ENCODE peak calls at places on chromosomes 3 and 15, in seven cellular contexts. One of them, this sample, is unnamed.

GRCh38 chr3:101311676-101312075 is 8.7 kb downstream of the IMPG2 start:
- DNase-seq in kidney glomerular epithelial cell: no peak
- DNase-seq in GM04503: no peak
- DNase-seq in tibial artery: no peak
- DNase-seq in lung: no peak
- DNase-seq in T-helper 9 cell: no peak
- DNase-seq in naive B cell: no peak
- DNase-seq in this sample: no peak

GRCh38 chr3:187954486-187955075 is 199.4 kb upstream of the LPP start:
- DNase-seq in kidney glomerular epithelial cell: peak
- DNase-seq in GM04503: no peak
- DNase-seq in naive B cell: no peak
- DNase-seq in T-helper 9 cell: no peak
- DNase-seq in tibial artery: no peak
- DNase-seq in lung: no peak
- DNase-seq in this sample: peak

GRCh38 chr3:94225176-94225742 is 162.4 kb downstream of the NSUN3 start:
- DNase-seq in lung: no peak
- DNase-seq in naive B cell: no peak
- DNase-seq in kidney glomerular epithelial cell: no peak
- DNase-seq in tibial artery: no peak
- DNase-seq in T-helper 9 cell: no peak
- DNase-seq in GM04503: no peak
- DNase-seq in this sample: no peak

GRCh38 chr3:49415931-49416601 is 3.8 kb downstream of the TCTA start:
- DNase-seq in lung: no peak
- DNase-seq in tibial artery: no peak
- DNase-seq in GM04503: no peak
- DNase-seq in kidney glomerular epithelial cell: no peak
- DNase-seq in T-helper 9 cell: peak
- DNase-seq in naive B cell: peak
- DNase-seq in this sample: no peak

GRCh38 chr3:15768421-15769255 is 29.1 kb downstream of the ANKRD28 start:
- DNase-seq in tibial artery: no peak
- DNase-seq in naive B cell: no peak
- DNase-seq in kidney glomerular epithelial cell: peak
- DNase-seq in GM04503: peak
- DNase-seq in T-helper 9 cell: no peak
- DNase-seq in lung: peak
- DNase-seq in this sample: peak

GRCh38 chr3:16064660-16065414 is 109.6 kb upstream of the GALNT15 start:
- DNase-seq in tibial artery: peak
- DNase-seq in GM04503: peak
- DNase-seq in kidney glomerular epithelial cell: peak
- DNase-seq in naive B cell: no peak
- DNase-seq in T-helper 9 cell: no peak
- DNase-seq in lung: no peak
- DNase-seq in this sample: peak

GRCh38 chr3:65914740-65915366 is 123.9 kb downstream of the MAGI1 start:
- DNase-seq in GM04503: no peak
- DNase-seq in tibial artery: no peak
- DNase-seq in T-helper 9 cell: no peak
- DNase-seq in kidney glomerular epithelial cell: no peak
- DNase-seq in lung: no peak
- DNase-seq in naive B cell: no peak
- DNase-seq in this sample: no peak

GRCh38 chr15:42427429-42428223 is 63.3 kb downstream of the ZNF106 start:
- DNase-seq in kidney glomerular epithelial cell: no peak
- DNase-seq in naive B cell: no peak
- DNase-seq in T-helper 9 cell: no peak
- DNase-seq in GM04503: peak
- DNase-seq in tibial artery: no peak
- DNase-seq in lung: no peak
- DNase-seq in this sample: no peak

GRCh38 chr15:43270676-43271306 is 4.1 kb upstream of the TGM5 start:
- DNase-seq in tibial artery: no peak
- DNase-seq in naive B cell: peak
- DNase-seq in kidney glomerular epithelial cell: no peak
- DNase-seq in T-helper 9 cell: no peak
- DNase-seq in GM04503: no peak
- DNase-seq in lung: no peak
- DNase-seq in this sample: no peak

GRCh38 chr3:47813551-47814177 is 10.7 kb downstream of the DHX30 start:
- DNase-seq in naive B cell: no peak
- DNase-seq in tibial artery: no peak
- DNase-seq in T-helper 9 cell: no peak
- DNase-seq in kidney glomerular epithelial cell: no peak
- DNase-seq in lung: no peak
- DNase-seq in GM04503: no peak
- DNase-seq in this sample: no peak

GRCh38 chr3:188749010-188749617 is 422.7 kb upstream of the TPRG1 start:
- DNase-seq in kidney glomerular epithelial cell: no peak
- DNase-seq in lung: no peak
- DNase-seq in tibial artery: no peak
- DNase-seq in GM04503: no peak
- DNase-seq in naive B cell: peak
- DNase-seq in T-helper 9 cell: peak
- DNase-seq in this sample: no peak

GRCh38 chr3:129068291-129068886 is 7.8 kb downstream of the GP9 start:
- DNase-seq in kidney glomerular epithelial cell: no peak
- DNase-seq in naive B cell: no peak
- DNase-seq in T-helper 9 cell: no peak
- DNase-seq in GM04503: no peak
- DNase-seq in tibial artery: no peak
- DNase-seq in lung: no peak
- DNase-seq in this sample: no peak

GRCh38 chr3:120442975-120443517 is 7.7 kb downstream of the FSTL1 start:
- DNase-seq in kidney glomerular epithelial cell: no peak
- DNase-seq in naive B cell: no peak
- DNase-seq in GM04503: no peak
- DNase-seq in lung: no peak
- DNase-seq in T-helper 9 cell: no peak
- DNase-seq in tibial artery: no peak
- DNase-seq in this sample: no peak